ENCODE peak calls at places on chromosomes 6 and 20, in eight cellular contexts. B is uterus, S is esophagus squamous epithelium, J is adrenal gland, N is Peyer's patch, G is GM12892, I is tibial nerve, D is K562. T is an unnamed sample.

GRCh38 chr6:37549186-37549957 is 49.7 kb upstream of the CCDC167 start:
- DNase-seq in B (no peak), S (no peak), J (no peak), N (no peak), G (no peak), I (no peak), D (no peak), T (no peak)

GRCh38 chr6:121615493-121615892 is 180.0 kb downstream of the GJA1 start:
- DNase-seq in B (no peak), S (no peak), J (no peak), N (no peak), G (no peak), I (no peak), D (peak), T (no peak)

GRCh38 chr6:70527071-70527737 is 39.5 kb upstream of the SDHAF4 start:
- DNase-seq in B (no peak), S (no peak), J (no peak), N (no peak), G (no peak), I (no peak), D (no peak), T (no peak)

GRCh38 chr6:104625536-104625935 is 234.2 kb downstream of the HACE1 start:
- DNase-seq in B (no peak), S (no peak), J (no peak), N (no peak), G (no peak), I (no peak), D (no peak), T (peak)

GRCh38 chr6:56399672-56400263 is 152.4 kb upstream of the COL21A1 start:
- DNase-seq in B (no peak), S (no peak), J (no peak), N (no peak), G (no peak), I (no peak), D (no peak), T (no peak)

GRCh38 chr6:84350397-84350796 is 123.0 kb upstream of the CEP162 start:
- DNase-seq in B (no peak), S (no peak), J (no peak), N (no peak), G (no peak), I (no peak), D (no peak), T (no peak)

GRCh38 chr6:89495961-89496535 is 63.1 kb downstream of the ANKRD6 start:
- DNase-seq in B (no peak), S (no peak), J (no peak), N (no peak), G (no peak), I (no peak), D (no peak), T (no peak)

GRCh38 chr20:63830821-63831593 is at the start of gene ZBTB46:
- DNase-seq in B (peak), S (no peak), J (no peak), N (no peak), G (peak), I (no peak), D (peak), T (peak)

GRCh38 chr6:156437084-156437879 is 339.9 kb upstream of the ARID1B start:
- DNase-seq in B (no peak), S (no peak), J (no peak), N (no peak), G (no peak), I (no peak), D (no peak), T (no peak)

GRCh38 chr6:30676660-30677270 is 4.0 kb upstream of the DHX16 start:
- DNase-seq in B (no peak), S (no peak), J (no peak), N (no peak), G (no peak), I (no peak), D (no peak), T (no peak)

GRCh38 chr6:30679765-30680535 is 6.5 kb downstream of the PPP1R18 start:
- DNase-seq in B (no peak), S (no peak), J (no peak), N (no peak), G (no peak), I (no peak), D (no peak), T (no peak)

GRCh38 chr6:30681696-30682180 is 4.7 kb downstream of the PPP1R18 start:
- DNase-seq in B (no peak), S (no peak), J (no peak), N (no peak), G (no peak), I (no peak), D (no peak), T (no peak)

GRCh38 chr6:30682181-30683117 is 4.0 kb downstream of the PPP1R18 start:
- DNase-seq in B (peak), S (peak), J (peak), N (peak), G (peak), I (peak), D (peak), T (peak)

DNA sequence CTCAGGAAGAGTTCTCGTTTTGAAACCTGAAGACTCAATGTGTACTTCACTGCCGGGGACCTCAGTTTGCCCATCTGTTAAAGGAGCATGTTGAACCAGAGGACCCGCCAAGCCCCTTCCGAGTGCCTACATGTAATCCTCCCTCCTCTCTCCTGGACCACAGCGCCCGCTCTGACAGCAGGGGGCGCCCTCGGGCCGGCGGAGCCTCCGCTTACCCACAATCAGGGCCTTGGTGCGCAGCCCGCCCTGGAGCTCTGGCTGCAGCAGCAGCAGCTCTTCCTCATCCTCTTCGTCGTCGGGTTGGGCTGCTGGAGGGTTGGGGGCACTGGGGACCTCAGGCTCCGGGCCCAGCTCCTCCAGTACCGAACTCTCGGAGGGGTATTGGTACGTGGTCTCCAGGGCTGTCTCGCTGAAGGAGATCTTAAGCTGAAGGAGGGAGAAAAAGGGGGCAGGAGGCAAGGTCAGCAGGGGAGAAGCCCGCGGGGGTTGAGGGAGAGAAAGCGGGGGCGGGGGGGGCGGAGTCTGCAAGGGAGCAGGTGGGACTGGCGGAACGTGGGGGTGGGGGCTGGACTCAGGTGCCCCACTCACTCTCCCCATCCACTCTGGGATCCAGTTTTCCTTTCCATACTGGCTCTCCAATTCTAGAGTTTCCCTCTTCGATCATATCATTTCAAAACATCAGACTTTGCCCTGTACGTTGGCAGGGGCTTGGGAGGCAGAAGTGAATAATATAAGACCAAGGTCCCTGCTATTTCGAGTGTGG is 6.3 kb upstream of the DHX16 start:
- DNase-seq in B (peak), S (no peak), J (peak), N (peak), G (peak), I (peak), D (peak), T (no peak)
- TF ChIP-seq POLR2A in B (no peak), S (no peak), J (no peak), N (no peak), G (no peak), I (no peak), D (no peak), T (no peak)

DNA sequence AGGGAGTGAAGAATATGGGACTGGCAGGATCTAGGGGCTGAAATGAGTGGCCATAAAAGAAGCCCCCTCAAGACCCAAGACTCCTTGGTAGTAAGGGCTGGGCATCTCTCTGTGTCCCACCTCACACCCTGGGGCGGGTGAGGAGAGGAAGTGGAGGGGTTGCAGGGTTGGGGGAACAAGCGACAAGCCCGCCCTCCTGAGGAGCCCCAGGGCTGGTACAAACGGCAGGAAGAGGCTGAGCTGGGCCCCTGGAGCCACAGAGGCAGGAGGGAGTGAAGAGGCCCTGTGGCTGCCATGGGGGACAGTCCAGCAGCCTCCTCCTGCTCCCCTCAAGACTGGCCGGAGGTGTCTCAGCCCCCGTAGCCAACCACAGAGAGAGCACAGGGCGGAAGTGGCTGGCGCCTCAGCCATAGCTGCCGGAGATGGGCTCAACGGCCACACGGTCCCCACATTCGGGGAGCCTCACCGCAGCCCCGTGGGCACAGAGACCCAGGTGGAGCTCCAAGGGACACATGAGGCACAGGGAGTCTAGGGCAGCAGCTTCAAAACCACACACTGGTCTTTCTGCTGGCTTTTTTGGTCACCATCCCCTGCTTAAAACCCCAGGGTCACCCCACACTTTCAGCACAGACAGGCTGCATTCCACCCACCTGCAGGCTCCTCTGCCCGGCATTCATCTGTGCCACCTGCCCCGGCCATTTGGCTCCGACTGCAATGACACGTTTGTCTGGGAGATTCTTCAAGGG is 586 bp downstream of the C20orf203 start:
- DNase-seq in B (no peak), S (no peak), J (no peak), N (peak), G (peak), I (no peak), D (no peak), T (no peak)
- TF ChIP-seq POLR2A in B (no peak), S (no peak), J (no peak), N (no peak), G (peak), I (no peak), D (no peak), T (no peak)

GRCh38 chr20:57693002-57693582 is 16.7 kb downstream of the PMEPA1 start:
- DNase-seq in B (no peak), S (no peak), J (no peak), N (peak), G (no peak), I (no peak), D (no peak), T (no peak)
- TF ChIP-seq POLR2A in B (no peak), S (no peak), J (no peak), N (no peak), G (no peak), I (no peak), D (no peak), T (no peak)

DNA sequence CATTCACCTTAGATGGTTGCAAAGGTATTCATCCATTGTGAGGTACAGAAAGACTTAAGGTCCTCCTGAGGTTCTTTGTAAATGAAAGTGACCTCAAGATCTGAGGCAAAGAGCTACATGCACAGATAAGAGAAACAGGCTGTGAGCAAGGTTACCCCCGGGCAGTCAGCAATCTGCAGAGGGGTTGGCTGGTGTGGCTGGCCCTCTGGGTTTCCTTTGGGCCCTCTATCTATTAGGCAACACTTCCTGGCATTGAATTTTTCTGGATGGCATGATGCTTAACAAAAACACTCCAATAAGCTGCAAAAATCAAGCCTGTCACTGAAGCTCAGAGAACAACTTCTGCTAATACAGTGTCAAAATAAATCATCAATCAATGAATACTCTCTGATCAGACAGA is 48.9 kb upstream of the RALGAPA2 start:
- DNase-seq in B (no peak), S (no peak), J (peak), N (no peak), G (no peak), I (no peak), D (no peak), T (no peak)
- TF ChIP-seq POLR2A in B (no peak), S (no peak), J (no peak), N (no peak), G (no peak), I (no peak), D (no peak), T (no peak)

T was measured in H54.